ENCODE peak calls at places on chromosomes 5 and 9, in six cellular contexts. M is A549; O is breast epithelium; Q is CD4-positive, alpha-beta T cell; W is GM20000; B is dorsolateral prefrontal cortex. N is an unnamed sample.

GRCh38 chr5:103674321-103674720 is 111.7 kb upstream of the NUDT12 start:
- DNase-seq in M (no peak), Q (no peak), O (no peak), W (no peak), B (no peak), N (no peak)

GRCh38 chr9:137029058-137029922 is 1.3 kb upstream of the ABCA2 start:
- DNase-seq in W (peak; percentile 88), B (peak; percentile 82), O (no peak), Q (peak; percentile 59), M (peak; percentile 73), N (no peak)

GRCh38 chr9:128787583-128788156 is 617 bp downstream of the TBC1D13 start:
- DNase-seq in B (no peak), Q (no peak), M (no peak), O (no peak), W (peak; percentile 31), N (no peak)

GRCh38 chr9:13083973-13084528 is 195.4 kb downstream of the MPDZ start:
- DNase-seq in M (no peak), Q (no peak), O (no peak), B (no peak), W (no peak), N (no peak)

GRCh38 chr9:32431940-32432555 is 47.6 kb downstream of the ACO1 start:
- DNase-seq in B (no peak), W (peak; percentile 40), Q (peak; percentile 37), M (peak; percentile 25), O (no peak), N (peak; percentile 18)

GRCh38 chr5:57538341-57538955 is 55.8 kb upstream of the ACTBL2 start:
- DNase-seq in B (peak; percentile 62), Q (no peak), W (no peak), O (no peak), M (peak; percentile 16), N (peak; percentile 80)

GRCh38 chr9:79559501-79560181 is 12.1 kb upstream of the TLE4 start:
- DNase-seq in W (no peak), O (no peak), B (no peak), Q (no peak), M (no peak), N (no peak)

GRCh38 chr5:88536146-88536545 is 267.5 kb upstream of the TMEM161B start:
- DNase-seq in B (no peak), Q (no peak), W (no peak), M (no peak), O (no peak), N (no peak)

GRCh38 chr9:71612889-71613288 is 155.4 kb downstream of the CEMIP2 start:
- DNase-seq in Q (no peak), O (no peak), M (no peak), B (no peak), W (no peak), N (no peak)

GRCh38 chr5:40796487-40796889 is 1.7 kb downstream of the PRKAA1 start:
- DNase-seq in O (no peak), M (peak; percentile 24), W (no peak), Q (no peak), B (no peak), N (no peak)

GRCh38 chr5:24110019-24110615 is 534.7 kb downstream of the CDH10 start:
- DNase-seq in O (no peak), M (peak; percentile 43), B (no peak), Q (no peak), W (no peak), N (no peak)

GRCh38 chr5:135857630-135858311 is 23.3 kb downstream of the SLC25A48 start:
- DNase-seq in Q (no peak), O (peak; percentile 23), W (no peak), M (no peak), B (no peak), N (no peak)

GRCh38 chr9:133647148-133647547 is 11.0 kb downstream of the DBH start:
- DNase-seq in M (no peak), O (no peak), W (no peak), Q (no peak), B (no peak), N (no peak)

GRCh38 chr9:105722099-105722498 is 27.8 kb downstream of the TMEM38B start:
- DNase-seq in O (no peak), W (no peak), M (no peak), Q (no peak), B (no peak), N (no peak)

GRCh38 chr9:128712451-128713410 is 10.4 kb downstream of the PKN3 start:
- DNase-seq in O (no peak), W (no peak), Q (no peak), B (no peak), M (no peak), N (no peak)

GRCh38 chr5:1785062-1785461 is 14.6 kb downstream of the MRPL36 start:
- DNase-seq in W (no peak), Q (no peak), O (no peak), B (no peak), M (no peak), N (no peak)

GRCh38 chr9:72818377-72818776 is 134.5 kb downstream of the ALDH1A1 start:
- DNase-seq in W (no peak), M (no peak), Q (no peak), O (no peak), B (no peak), N (no peak)

GRCh38 chr9:83962165-83962564 is 17.9 kb downstream of the HNRNPK start:
- DNase-seq in M (peak; percentile 70), B (no peak), O (no peak), Q (no peak), W (no peak), N (no peak)

GRCh38 chr5:71740015-71740753 is 21.1 kb downstream of the CARTPT start:
- DNase-seq in B (no peak), Q (no peak), W (peak; percentile 46), O (no peak), M (no peak), N (no peak)

GRCh38 chr9:121073038-121073437 is 1.7 kb upstream of the CNTRL start:
- DNase-seq in B (no peak), W (no peak), M (peak; percentile 41), Q (no peak), O (peak; percentile 43), N (peak; percentile 73)

GRCh38 chr9:6842584-6842947 is 84.8 kb downstream of the KDM4C start:
- DNase-seq in Q (no peak), M (no peak), B (no peak), O (no peak), W (no peak), N (no peak)

GRCh38 chr9:130053109-130053503 is 600 bp upstream of the GPR107 start:
- DNase-seq in O (no peak), W (no peak), M (no peak), B (no peak), Q (no peak), N (no peak)

GRCh38 chr5:112737088-112737471 is 605 bp upstream of the APC start:
- DNase-seq in W (no peak), M (no peak), B (no peak), O (no peak), Q (no peak), N (no peak)

GRCh38 chr5:138230981-138231589 is 18.0 kb upstream of the CDC23 start:
- DNase-seq in M (peak; percentile 57), B (no peak), W (no peak), Q (no peak), O (no peak), N (no peak)

GRCh38 chr5:127306647-127307046 is 16.1 kb downstream of the MEGF10 start:
- DNase-seq in W (no peak), O (no peak), Q (no peak), B (no peak), M (no peak), N (no peak)

GRCh38 chr9:115883467-115884329 is 269.9 kb upstream of the PAPPA start:
- DNase-seq in O (peak; percentile 21), M (peak; percentile 88), W (no peak), B (no peak), Q (no peak), N (peak; percentile 25)

GRCh38 chr9:109969559-109970237 is 189.7 kb downstream of the PALM2AKAP2 start:
- DNase-seq in O (no peak), W (no peak), B (no peak), M (no peak), Q (no peak), N (no peak)

GRCh38 chr5:142847898-142848790 is 78.0 kb downstream of the ARHGAP26 start:
- DNase-seq in Q (no peak), B (no peak), O (no peak), M (no peak), W (no peak), N (no peak)

GRCh38 chr5:107516452-107517184 is 154.1 kb downstream of the EFNA5 start:
- DNase-seq in Q (no peak), W (no peak), B (no peak), O (no peak), M (no peak), N (peak; percentile 48)

GRCh38 chr5:2486373-2486772 is 265.1 kb downstream of the IRX2 start:
- DNase-seq in M (no peak), B (no peak), W (no peak), O (no peak), Q (no peak), N (no peak)

GRCh38 chr5:76576468-76576867 is 46.7 kb downstream of the F2RL2 start:
- DNase-seq in O (no peak), Q (no peak), M (no peak), B (no peak), W (no peak), N (no peak)

DNA sequence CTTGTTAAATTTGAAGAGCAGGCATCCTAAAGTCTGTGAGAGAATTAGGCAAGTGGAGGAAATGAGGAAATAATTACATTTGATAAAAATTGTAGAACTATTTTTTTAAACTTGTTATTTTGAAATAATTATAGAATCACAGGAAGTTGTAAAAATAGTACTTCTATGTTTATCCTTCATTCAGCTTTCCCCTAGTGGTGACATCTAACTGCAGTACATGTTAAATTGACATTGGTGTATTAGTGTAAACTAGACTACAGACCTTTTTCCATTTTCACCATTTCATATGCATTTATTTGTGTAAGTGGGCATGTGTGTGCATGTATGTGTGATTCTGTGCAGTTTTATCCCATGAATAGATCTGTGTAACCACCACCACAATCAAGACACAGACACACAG is 51.6 kb downstream of the F2RL2 start:
- DNase-seq in O (no peak), W (no peak), M (no peak), Q (no peak), B (no peak), N (no peak)
- TF ChIP-seq CTCF in O (no peak), W (no peak), M (no peak), Q (no peak), B (no peak), N (no peak)

GRCh38 chr9:84966876-84967830 is 297.6 kb downstream of the NTRK2 start:
- DNase-seq in W (peak; percentile 9), O (no peak), B (no peak), M (no peak), Q (no peak), N (no peak)
- TF ChIP-seq CTCF in W (no peak), O (no peak), B (no peak), M (no peak), Q (no peak), N (no peak)

GRCh38 chr5:179166886-179167841 is 107.0 kb downstream of the ZNF354C start:
- DNase-seq in W (peak; percentile 88), Q (peak; percentile 49), O (no peak), M (no peak), B (no peak), N (peak; percentile 20)
- TF ChIP-seq CTCF in W (peak; percentile 60), Q (peak; percentile 70), O (peak; percentile 33), M (peak; percentile 26), B (peak; percentile 98), N (peak; percentile 62)

DNA sequence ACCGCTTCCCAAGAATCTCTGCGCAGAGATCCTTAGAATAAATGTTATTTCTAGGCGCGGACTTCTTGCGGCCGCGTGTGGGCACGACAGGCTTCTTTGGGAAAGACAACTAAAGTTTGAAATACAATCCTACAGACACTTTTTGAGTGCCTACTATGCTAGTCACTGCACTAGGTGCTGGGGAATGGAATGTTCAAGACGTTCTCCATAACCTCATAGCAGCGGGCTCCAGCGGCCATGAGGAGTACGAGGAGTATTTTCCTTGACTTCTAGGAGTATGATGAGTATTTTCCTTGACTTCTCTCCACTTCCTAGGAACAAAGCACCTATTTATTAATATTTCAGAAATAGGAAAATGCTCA is 636 bp upstream of the PWWP2A start:
- DNase-seq in O (no peak), B (no peak), W (no peak), Q (no peak), M (no peak), N (no peak)
- TF ChIP-seq CTCF in O (no peak), B (peak; percentile 50), W (no peak), Q (no peak), M (no peak), N (peak; percentile 2)

N was measured in AG09319.